ENCODE peak calls at places on chromosomes 13 and 19, in five cellular contexts. Y, H, U, T and G are unnamed samples.

GRCh38 chr13:113794086-113794485 is 35.1 kb downstream of the TMEM255B start:
- DNase-seq in Y (no peak), H (no peak), U (no peak), T (no peak), G (no peak)

GRCh38 chr19:51726049-51726448 is 2.3 kb upstream of the HAS1 start:
- DNase-seq in Y (no peak), H (peak; percentile 50), U (peak; percentile 98), T (no peak), G (peak; percentile 40)

GRCh38 chr13:25406377-25406776 is 34.6 kb downstream of the ATP8A2 start:
- DNase-seq in Y (no peak), H (no peak), U (peak; percentile 8), T (no peak), G (no peak)

GRCh38 chr19:39130337-39131254 is 5.0 kb downstream of the PAK4 start:
- DNase-seq in Y (no peak), H (no peak), U (no peak), T (no peak), G (no peak)

GRCh38 chr13:43787518-43787891 is 733 bp upstream of the ENOX1 start:
- DNase-seq in Y (no peak), H (no peak), U (peak; percentile 13), T (no peak), G (no peak)

GRCh38 chr19:18493440-18494266 is 28.2 kb downstream of the ELL start:
- DNase-seq in Y (no peak), H (no peak), U (no peak), T (no peak), G (no peak)

GRCh38 chr13:99971576-99972189 is at the start of gene ZIC5:
- DNase-seq in Y (no peak), H (no peak), U (peak; percentile 73), T (peak; percentile 61), G (no peak)

GRCh38 chr19:34365463-34366401 is 736 bp downstream of the GPI start:
- DNase-seq in Y (no peak), H (peak; percentile 35), U (peak; percentile 46), T (peak; percentile 9), G (no peak)

GRCh38 chr19:5665781-5666513 is 14.4 kb downstream of the MICOS13 start:
- DNase-seq in Y (no peak), H (no peak), U (peak; percentile 80), T (no peak), G (no peak)

GRCh38 chr13:51469790-51470189 is 17.0 kb upstream of the INTS6 start:
- DNase-seq in Y (no peak), H (no peak), U (no peak), T (no peak), G (no peak)

GRCh38 chr13:47216176-47216822 is 319.4 kb upstream of the HTR2A start:
- DNase-seq in Y (no peak), H (no peak), U (peak; percentile 48), T (no peak), G (no peak)

GRCh38 chr19:823565-824121 is 1.9 kb upstream of the PLPPR3 start:
- DNase-seq in Y (no peak), H (no peak), U (no peak), T (no peak), G (no peak)

GRCh38 chr13:33637978-33638743 is 179.8 kb upstream of the RFC3 start:
- DNase-seq in Y (no peak), H (no peak), U (peak; percentile 41), T (no peak), G (no peak)

GRCh38 chr13:50589139-50589538 is 254.4 kb downstream of the DLEU7 start:
- DNase-seq in Y (no peak), H (no peak), U (peak; percentile 95), T (no peak), G (peak; percentile 14)

GRCh38 chr13:20702945-20703784 is at the start of gene IL17D:
- DNase-seq in Y (no peak), H (no peak), U (no peak), T (peak; percentile 33), G (no peak)

GRCh38 chr13:101579291-101579802 is 126.9 kb downstream of the ITGBL1 start:
- DNase-seq in Y (no peak), H (no peak), U (peak; percentile 78), T (no peak), G (no peak)

GRCh38 chr13:38607136-38607535 is 79.7 kb upstream of the FREM2 start:
- DNase-seq in Y (no peak), H (no peak), U (no peak), T (no peak), G (no peak)

GRCh38 chr19:13833330-13834265 is 38.4 kb downstream of the ZSWIM4 start:
- DNase-seq in Y (peak; percentile 90), H (peak; percentile 96), U (peak; percentile 93), T (peak; percentile 94), G (no peak)
- TF ChIP-seq CTCF in Y (peak; percentile 73), H (peak; percentile 46), U (peak; percentile 56), T (peak; percentile 61), G (peak; percentile 36)

GRCh38 chr13:98397221-98397620 is 179.7 kb downstream of the STK24 start:
- DNase-seq in Y (no peak), H (no peak), U (peak; percentile 62), T (no peak), G (no peak)
- TF ChIP-seq CTCF in Y (no peak), H (peak; percentile 28), U (peak; percentile 63), T (no peak), G (peak; percentile 46)

GRCh38 chr19:3236272-3236671 is 11.8 kb downstream of the CELF5 start:
- DNase-seq in Y (no peak), H (no peak), U (no peak), T (no peak), G (no peak)

GRCh38 chr19:3233831-3234230 is 9.4 kb downstream of the CELF5 start:
- DNase-seq in Y (no peak), H (no peak), U (no peak), T (no peak), G (no peak)

GRCh38 chr19:3238066-3238561 is 13.7 kb downstream of the CELF5 start:
- DNase-seq in Y (no peak), H (no peak), U (no peak), T (no peak), G (no peak)

GRCh38 chr19:3233116-3233515 is 8.7 kb downstream of the CELF5 start:
- DNase-seq in Y (no peak), H (no peak), U (no peak), T (no peak), G (no peak)

DNA sequence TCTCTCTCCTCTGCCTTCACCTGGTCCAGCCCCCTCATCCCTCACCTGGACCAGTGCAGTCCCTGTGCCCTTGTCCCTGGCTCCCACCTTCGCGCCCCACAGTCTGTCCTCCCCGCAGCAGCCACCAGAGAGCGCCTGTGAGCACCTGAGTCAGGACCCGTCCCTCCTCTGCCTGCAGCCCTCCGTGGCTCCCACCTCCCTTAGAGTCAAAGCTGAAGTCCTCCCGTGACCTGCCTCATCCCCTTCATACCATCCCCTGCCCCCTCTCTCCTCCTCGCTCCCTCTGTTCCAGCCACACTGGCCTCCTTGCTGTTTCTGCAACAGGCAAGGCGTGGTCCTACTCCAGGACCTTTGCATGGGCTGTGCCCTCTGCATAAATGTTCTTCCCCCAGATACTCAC is 10.3 kb downstream of the CELF5 start:
- DNase-seq in Y (no peak), H (no peak), U (no peak), T (no peak), G (no peak)
- TF ChIP-seq CTCF in Y (no peak), H (no peak), U (peak; percentile 40), T (peak; percentile 38), G (peak; percentile 6)

DNA sequence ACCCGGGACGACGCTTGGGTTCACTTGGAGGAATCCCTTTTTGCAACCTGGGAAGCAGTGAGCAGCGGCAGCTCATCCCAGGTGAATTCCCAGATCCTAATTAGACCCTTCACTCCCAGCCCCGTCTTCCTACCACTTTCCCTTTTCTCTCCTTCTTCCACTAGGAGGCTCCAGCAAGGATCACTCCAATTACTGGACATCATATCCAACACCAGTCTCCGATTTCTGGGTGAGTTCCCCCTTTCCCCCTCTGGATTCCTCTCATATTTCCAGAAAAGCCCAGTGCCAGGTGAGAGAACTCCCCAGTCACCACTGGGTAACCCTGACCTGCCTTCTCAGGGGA is 17.1 kb upstream of the ZSCAN4 start:
- DNase-seq in Y (no peak), H (no peak), U (no peak), T (no peak), G (no peak)
- TF ChIP-seq CTCF in Y (no peak), H (no peak), U (peak; percentile 18), T (no peak), G (no peak)